ENCODE peak calls at places on chromosomes 6 and 20, in four cellular contexts. Q is epithelial cell of proximal tubule, L is GM23248, K is SW 1271. D is an unnamed sample.

GRCh38 chr20:9981834-9982233 is 53.0 kb upstream of the ANKEF1 start:
- DNase-seq in Q (no peak), L (no peak), K (no peak), D (no peak)

GRCh38 chr6:169495601-169496000 is 206.2 kb downstream of the WDR27 start:
- DNase-seq in Q (no peak), L (peak), K (no peak), D (peak)

GRCh38 chr6:170067257-170067656 is 223.6 kb downstream of the DLL1 start:
- DNase-seq in Q (no peak), L (peak), K (no peak), D (no peak)

GRCh38 chr6:169253745-169254238 is at the start of gene THBS2:
- DNase-seq in Q (no peak), L (peak), K (no peak), D (no peak)

GRCh38 chr6:41652876-41653641 is 14.8 kb downstream of the MDFI start:
- DNase-seq in Q (no peak), L (no peak), K (no peak), D (no peak)

GRCh38 chr6:722608-723007 is 29.7 kb upstream of the EXOC2 start:
- DNase-seq in Q (no peak), L (peak), K (no peak), D (no peak)

GRCh38 chr6:6678811-6679210 is 90.3 kb downstream of the LY86 start:
- DNase-seq in Q (no peak), L (no peak), K (no peak), D (no peak)

GRCh38 chr20:34703573-34704176 is 469 bp upstream of the TP53INP2 start:
- DNase-seq in Q (no peak), L (peak), K (no peak), D (no peak)

GRCh38 chr20:59094576-59094975 is 52.0 kb upstream of the PRELID3B start:
- DNase-seq in Q (no peak), L (no peak), K (no peak), D (no peak)

GRCh38 chr6:113979930-113980329 is 9.0 kb upstream of the HDAC2 start:
- DNase-seq in Q (no peak), L (no peak), K (no peak), D (no peak)

GRCh38 chr6:168102093-168102985 is 23.3 kb upstream of the FRMD1 start:
- DNase-seq in Q (no peak), L (no peak), K (no peak), D (no peak)

GRCh38 chr6:99426454-99426762 is 1.3 kb upstream of the PNISR start:
- DNase-seq in Q (no peak), L (no peak), K (no peak), D (no peak)

GRCh38 chr20:19495905-19496703 is 262.0 kb upstream of the RIN2 start:
- DNase-seq in Q (no peak), L (peak), K (no peak), D (peak)

GRCh38 chr20:7976015-7976414 is 35.8 kb upstream of the HAO1 start:
- DNase-seq in Q (no peak), L (peak), K (no peak), D (no peak)

GRCh38 chr6:107806675-107807074 is 17.4 kb downstream of the SCML4 start:
- DNase-seq in Q (no peak), L (no peak), K (no peak), D (no peak)

GRCh38 chr20:2576317-2576727 is 39.9 kb downstream of the TMC2 start:
- DNase-seq in Q (no peak), L (no peak), K (no peak), D (no peak)

GRCh38 chr6:152091851-152092341 is 284.4 kb downstream of the ESR1 start:
- DNase-seq in Q (no peak), L (peak), K (no peak), D (no peak)

GRCh38 chr6:156396791-156397418 is 380.3 kb upstream of the ARID1B start:
- DNase-seq in Q (no peak), L (no peak), K (no peak), D (no peak)

D was measured in HS-27A.